ENCODE peak calls at places on chromosomes 6 and 20, in eight cellular contexts. One of them, this sample, is unnamed.

GRCh38 chr20:8457978-8458377 is 325.9 kb downstream of the PLCB1 start:
- DNase-seq in ACHN: no peak
- DNase-seq in OCI-LY7: no peak
- DNase-seq in posterior cingulate gyrus: no peak
- DNase-seq in HT-29: no peak
- DNase-seq in GM23338: no peak
- DNase-seq in SW 1271: no peak
- DNase-seq in fibroblast of pulmonary artery: no peak
- DNase-seq in this sample: no peak

GRCh38 chr6:146905313-146905712 is 298.9 kb upstream of the STXBP5 start:
- DNase-seq in ACHN: no peak
- DNase-seq in OCI-LY7: no peak
- DNase-seq in posterior cingulate gyrus: no peak
- DNase-seq in HT-29: peak
- DNase-seq in GM23338: no peak
- DNase-seq in SW 1271: no peak
- DNase-seq in fibroblast of pulmonary artery: peak
- DNase-seq in this sample: no peak

GRCh38 chr6:20661721-20662120 is 127.5 kb downstream of the CDKAL1 start:
- DNase-seq in ACHN: no peak
- DNase-seq in OCI-LY7: no peak
- DNase-seq in posterior cingulate gyrus: no peak
- DNase-seq in HT-29: peak
- DNase-seq in GM23338: peak
- DNase-seq in SW 1271: no peak
- DNase-seq in fibroblast of pulmonary artery: peak
- DNase-seq in this sample: no peak

GRCh38 chr6:75467906-75468460 is 25.6 kb downstream of the FILIP1 start:
- DNase-seq in ACHN: no peak
- DNase-seq in OCI-LY7: no peak
- DNase-seq in posterior cingulate gyrus: no peak
- DNase-seq in HT-29: no peak
- DNase-seq in GM23338: peak
- DNase-seq in SW 1271: no peak
- DNase-seq in fibroblast of pulmonary artery: no peak
- DNase-seq in this sample: no peak

GRCh38 chr20:49353348-49353747 is 75.5 kb upstream of the ZNFX1 start:
- DNase-seq in ACHN: no peak
- DNase-seq in OCI-LY7: no peak
- DNase-seq in posterior cingulate gyrus: no peak
- DNase-seq in HT-29: no peak
- DNase-seq in GM23338: no peak
- DNase-seq in SW 1271: no peak
- DNase-seq in fibroblast of pulmonary artery: no peak
- DNase-seq in this sample: no peak

GRCh38 chr20:49610701-49611538 is 43.0 kb upstream of the PTGIS start:
- DNase-seq in ACHN: peak
- DNase-seq in OCI-LY7: peak
- DNase-seq in posterior cingulate gyrus: peak
- DNase-seq in HT-29: peak
- DNase-seq in GM23338: peak
- DNase-seq in SW 1271: peak
- DNase-seq in fibroblast of pulmonary artery: peak
- DNase-seq in this sample: peak

GRCh38 chr6:26550250-26550993 is 12.3 kb downstream of the HMGN4 start:
- DNase-seq in ACHN: peak
- DNase-seq in OCI-LY7: peak
- DNase-seq in posterior cingulate gyrus: peak
- DNase-seq in HT-29: peak
- DNase-seq in GM23338: peak
- DNase-seq in SW 1271: peak
- DNase-seq in fibroblast of pulmonary artery: peak
- DNase-seq in this sample: no peak

GRCh38 chr6:4487538-4487937 is 288.7 kb upstream of the CDYL start:
- DNase-seq in ACHN: no peak
- DNase-seq in OCI-LY7: no peak
- DNase-seq in posterior cingulate gyrus: no peak
- DNase-seq in HT-29: no peak
- DNase-seq in GM23338: no peak
- DNase-seq in SW 1271: no peak
- DNase-seq in fibroblast of pulmonary artery: no peak
- DNase-seq in this sample: no peak

GRCh38 chr6:36198986-36199385 is 2.4 kb downstream of the BRPF3 start:
- DNase-seq in ACHN: no peak
- DNase-seq in OCI-LY7: no peak
- DNase-seq in posterior cingulate gyrus: no peak
- DNase-seq in HT-29: no peak
- DNase-seq in GM23338: no peak
- DNase-seq in SW 1271: no peak
- DNase-seq in fibroblast of pulmonary artery: no peak
- DNase-seq in this sample: no peak

GRCh38 chr20:7010584-7010983 is 243.1 kb downstream of the BMP2 start:
- DNase-seq in ACHN: no peak
- DNase-seq in OCI-LY7: no peak
- DNase-seq in posterior cingulate gyrus: no peak
- DNase-seq in HT-29: no peak
- DNase-seq in GM23338: no peak
- DNase-seq in SW 1271: no peak
- DNase-seq in fibroblast of pulmonary artery: no peak
- DNase-seq in this sample: no peak